ENCODE peak calls at places on chromosome 21, in four cellular contexts. N is gastrocnemius medialis; F is CD8-positive, alpha-beta T cell; W is OCI-LY7. X is an unnamed sample.

GRCh38 chr21:33981341-33982101 is 65.9 kb upstream of the ATP5PO start:
- DNase-seq in N (peak; percentile 49), W (no peak), F (no peak), X (no peak)

GRCh38 chr21:44418108-44418875 is 37.0 kb upstream of the LRRC3 start:
- DNase-seq in F (no peak), W (no peak), N (peak; percentile 3), X (peak; percentile 42)

GRCh38 chr21:42097860-42098259 is 26.7 kb downstream of the UMODL1 start:
- DNase-seq in N (peak; percentile 54), W (no peak), F (no peak), X (peak; percentile 64)

GRCh38 chr21:43609501-43610340 is 49.6 kb downstream of the HSF2BP start:
- DNase-seq in F (no peak), N (no peak), W (no peak), X (no peak)

GRCh38 chr21:33684923-33685560 is 42.7 kb downstream of the ITSN1 start:
- DNase-seq in N (no peak), W (no peak), F (no peak), X (no peak)

GRCh38 chr21:30044447-30045064 is 104.8 kb upstream of the GRIK1 start:
- DNase-seq in W (peak; percentile 25), F (no peak), N (no peak), X (no peak)

GRCh38 chr21:25862596-25862995 is 127.8 kb downstream of the GABPA start:
- DNase-seq in N (no peak), W (peak; percentile 34), F (no peak), X (no peak)

GRCh38 chr21:14713109-14713508 is 167.0 kb upstream of the SAMSN1 start:
- DNase-seq in W (no peak), F (no peak), N (no peak), X (no peak)

DNA sequence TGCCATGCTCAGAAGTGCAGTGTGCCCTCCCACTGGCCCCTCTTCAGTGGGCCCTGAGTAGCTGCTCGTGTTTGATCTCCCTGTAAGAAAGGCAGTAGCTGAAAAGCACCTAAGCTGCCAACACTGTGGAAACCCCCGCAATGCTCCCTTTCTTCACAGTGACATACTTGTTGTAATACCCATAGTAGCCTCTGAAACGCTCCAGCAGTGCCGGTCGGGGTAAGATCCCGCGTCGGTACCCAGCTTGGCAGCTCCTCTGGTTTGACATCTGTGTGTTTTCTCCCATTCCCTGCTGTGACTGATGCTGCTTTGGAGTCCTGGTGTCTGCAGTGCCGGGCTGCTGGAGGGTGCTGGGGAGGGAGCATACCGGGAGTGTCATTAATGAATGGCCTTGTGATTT is 3.6 kb downstream of the CHAF1B start:
- DNase-seq in W (no peak), F (no peak), N (peak; percentile 70), X (no peak)
- TF ChIP-seq CTCF in W (no peak), F (no peak), N (peak; percentile 24), X (no peak)

GRCh38 chr21:32687946-32688345 is 39.9 kb downstream of the SYNJ1 start:
- DNase-seq in F (no peak), N (no peak), W (peak; percentile 11), X (no peak)

DNA sequence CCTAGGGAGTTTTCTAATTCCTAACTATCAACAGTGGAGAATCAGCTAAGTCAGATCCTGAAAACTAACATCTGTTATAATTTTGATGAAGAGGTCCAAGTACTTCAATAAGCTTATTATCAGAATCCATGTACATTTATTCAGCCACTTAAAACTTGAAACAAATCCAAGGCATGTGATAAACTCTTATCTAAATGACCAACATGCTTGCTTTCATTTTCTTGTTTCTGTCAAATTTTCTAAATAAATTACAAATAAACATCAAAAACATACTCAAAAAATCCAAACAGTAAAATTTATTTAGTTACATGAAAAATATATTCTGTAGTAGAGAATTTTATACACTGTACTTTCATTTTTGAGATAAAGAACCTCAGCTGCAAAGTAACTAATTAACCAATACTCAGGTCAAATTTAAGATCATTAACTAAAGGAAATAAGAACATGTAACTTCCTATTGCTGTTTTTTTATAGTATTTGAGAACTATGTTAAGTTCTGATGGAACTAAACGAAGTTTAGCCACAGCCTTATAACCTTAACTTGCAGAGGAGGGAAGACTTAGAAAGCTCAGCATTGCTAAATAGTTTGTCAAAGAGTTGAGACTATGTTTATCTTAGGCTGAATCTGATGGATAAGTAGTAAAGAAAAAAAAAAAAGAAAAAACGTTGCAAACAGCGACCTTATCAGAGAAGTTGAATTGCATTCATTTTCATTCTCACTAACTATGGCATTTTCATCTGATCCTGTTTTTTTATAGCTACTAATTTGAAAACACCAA is 44.9 kb downstream of the SYNJ1 start:
- DNase-seq in F (no peak), W (no peak), N (no peak), X (no peak)
- H3K27ac ChIP-seq in F (no peak overlapping the region), W (no peak overlapping the region), N (no peak overlapping the region), X (no peak overlapping the region)

GRCh38 chr21:20647603-20648002 is 350.6 kb upstream of the NCAM2 start:
- DNase-seq in F (no peak), W (no peak), N (no peak), X (no peak)
- H3K4me1 ChIP-seq in F (no peaks in the 10 kb centered on the region), W (no peaks in the 10 kb centered on the region), N (no peaks in the 10 kb centered on the region), X (no peaks in the 10 kb centered on the region)

DNA sequence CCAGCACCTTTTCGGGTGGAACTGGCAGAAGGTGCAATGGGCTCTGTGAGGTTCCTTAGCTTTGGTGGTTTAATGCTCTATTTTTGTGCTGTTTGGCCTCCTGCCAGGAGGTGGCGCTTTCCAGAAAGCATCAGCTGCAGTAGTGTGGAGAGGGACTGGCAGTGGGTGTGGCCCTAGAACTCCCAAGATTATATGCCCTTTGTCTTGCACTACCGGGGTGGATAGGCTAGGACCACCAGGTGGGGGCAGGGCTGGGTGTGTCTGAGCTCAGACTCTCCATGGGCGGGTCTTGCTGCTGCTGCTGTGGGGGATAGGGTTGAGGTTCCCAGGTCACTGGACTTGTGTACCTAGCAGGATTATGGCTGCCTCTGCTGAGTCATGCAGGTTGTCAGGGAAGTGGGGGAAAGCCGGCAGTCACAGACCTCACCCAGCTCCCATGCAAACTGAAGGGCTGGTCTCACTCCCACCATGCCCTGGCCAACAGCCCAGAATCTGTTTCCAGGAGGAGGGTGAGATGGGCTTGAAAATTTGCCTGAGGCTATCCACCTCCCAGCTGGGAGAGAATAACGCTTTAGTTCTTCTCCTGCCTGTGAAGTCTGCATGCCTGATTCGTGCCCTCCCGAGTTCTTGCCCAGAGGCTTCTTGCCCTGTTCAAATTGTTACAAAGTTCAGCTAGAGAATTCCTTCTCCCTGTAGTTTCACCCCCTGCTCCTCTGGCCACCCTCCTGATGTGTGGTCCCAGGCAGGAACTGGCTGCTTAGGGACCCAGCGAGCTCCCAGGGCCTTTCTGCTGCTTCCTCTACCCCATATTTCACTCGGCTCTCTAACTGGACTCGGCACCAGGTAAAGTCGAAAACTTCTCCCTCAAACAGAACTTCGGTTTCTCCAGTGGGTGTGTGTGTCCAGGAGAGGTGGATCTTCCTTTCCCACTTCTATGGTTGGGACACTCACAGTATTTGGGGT is 76.5 kb upstream of the BTG3 start:
- DNase-seq in N (no peak), F (peak; percentile 30), W (peak; percentile 44), X (peak; percentile 78)
- TF ChIP-seq CTCF in N (no peak), F (peak; percentile 32), W (peak; percentile 77), X (peak; percentile 20)